ENCODE peak calls at places on chromosomes 7 and 10, in nine cellular contexts. One of them, this sample, is unnamed.

GRCh38 chr10:89391882-89392756 is at the start of gene IFIT1:
- DNase-seq in mesendoderm: peak; percentile 67
- DNase-seq in right cardiac atrium: no peak
- DNase-seq in MM.1S: peak; percentile 96
- DNase-seq in heart right ventricle: no peak
- DNase-seq in AG08395: peak; percentile 89
- DNase-seq in smooth muscle cell of the brain vasculature: peak; percentile 83
- DNase-seq in stimulated activated naive CD8-positive, alpha-beta T cell treated with anti-CD3 and anti-CD28 coated beads, Interleukin-15, Interleukin-2, amounts not matched to agents 100 U/mL and 50 U/mL, for 24 hours: peak; percentile 29
- DNase-seq in skeletal muscle cell: peak; percentile 78
- DNase-seq in this sample: peak; percentile 40

GRCh38 chr7:157010588-157011332 is at the start of gene MNX1:
- DNase-seq in MM.1S: peak; percentile 97
- DNase-seq in skeletal muscle cell: no peak
- DNase-seq in smooth muscle cell of the brain vasculature: no peak
- DNase-seq in heart right ventricle: peak; percentile 32
- DNase-seq in AG08395: no peak
- DNase-seq in stimulated activated naive CD8-positive, alpha-beta T cell treated with anti-CD3 and anti-CD28 coated beads, Interleukin-15, Interleukin-2, amounts not matched to agents 100 U/mL and 50 U/mL, for 24 hours: peak; percentile 56
- DNase-seq in right cardiac atrium: no peak
- DNase-seq in mesendoderm: peak; percentile 89
- DNase-seq in this sample: no peak

GRCh38 chr7:44964384-44964830 is 14.4 kb downstream of the MYO1G start:
- DNase-seq in AG08395: no peak
- DNase-seq in right cardiac atrium: no peak
- DNase-seq in heart right ventricle: no peak
- DNase-seq in skeletal muscle cell: no peak
- DNase-seq in mesendoderm: peak; percentile 57
- DNase-seq in smooth muscle cell of the brain vasculature: no peak
- DNase-seq in stimulated activated naive CD8-positive, alpha-beta T cell treated with anti-CD3 and anti-CD28 coated beads, Interleukin-15, Interleukin-2, amounts not matched to agents 100 U/mL and 50 U/mL, for 24 hours: no peak
- DNase-seq in MM.1S: no peak
- DNase-seq in this sample: no peak

GRCh38 chr10:127878474-127879055 is 14.2 kb downstream of the CLRN3 start:
- DNase-seq in smooth muscle cell of the brain vasculature: no peak
- DNase-seq in MM.1S: no peak
- DNase-seq in heart right ventricle: no peak
- DNase-seq in stimulated activated naive CD8-positive, alpha-beta T cell treated with anti-CD3 and anti-CD28 coated beads, Interleukin-15, Interleukin-2, amounts not matched to agents 100 U/mL and 50 U/mL, for 24 hours: no peak
- DNase-seq in AG08395: no peak
- DNase-seq in skeletal muscle cell: no peak
- DNase-seq in mesendoderm: no peak
- DNase-seq in right cardiac atrium: no peak
- DNase-seq in this sample: no peak

GRCh38 chr10:14712991-14713422 is 61.7 kb downstream of the FAM107B start:
- DNase-seq in skeletal muscle cell: no peak
- DNase-seq in AG08395: no peak
- DNase-seq in stimulated activated naive CD8-positive, alpha-beta T cell treated with anti-CD3 and anti-CD28 coated beads, Interleukin-15, Interleukin-2, amounts not matched to agents 100 U/mL and 50 U/mL, for 24 hours: no peak
- DNase-seq in heart right ventricle: no peak
- DNase-seq in mesendoderm: no peak
- DNase-seq in right cardiac atrium: no peak
- DNase-seq in MM.1S: no peak
- DNase-seq in smooth muscle cell of the brain vasculature: no peak
- DNase-seq in this sample: no peak

GRCh38 chr7:68547794-68548193 is 1050.5 kb upstream of the AUTS2 start:
- DNase-seq in smooth muscle cell of the brain vasculature: no peak
- DNase-seq in stimulated activated naive CD8-positive, alpha-beta T cell treated with anti-CD3 and anti-CD28 coated beads, Interleukin-15, Interleukin-2, amounts not matched to agents 100 U/mL and 50 U/mL, for 24 hours: no peak
- DNase-seq in AG08395: no peak
- DNase-seq in MM.1S: no peak
- DNase-seq in skeletal muscle cell: no peak
- DNase-seq in mesendoderm: no peak
- DNase-seq in right cardiac atrium: no peak
- DNase-seq in heart right ventricle: no peak
- DNase-seq in this sample: no peak

GRCh38 chr7:20777377-20778062 is 9.2 kb downstream of the SP8 start:
- DNase-seq in mesendoderm: peak; percentile 61
- DNase-seq in skeletal muscle cell: no peak
- DNase-seq in right cardiac atrium: no peak
- DNase-seq in smooth muscle cell of the brain vasculature: no peak
- DNase-seq in stimulated activated naive CD8-positive, alpha-beta T cell treated with anti-CD3 and anti-CD28 coated beads, Interleukin-15, Interleukin-2, amounts not matched to agents 100 U/mL and 50 U/mL, for 24 hours: no peak
- DNase-seq in heart right ventricle: no peak
- DNase-seq in AG08395: no peak
- DNase-seq in MM.1S: peak; percentile 9
- DNase-seq in this sample: no peak

GRCh38 chr7:128450409-128450808 is 5.3 kb upstream of the HILPDA start:
- DNase-seq in MM.1S: no peak
- DNase-seq in stimulated activated naive CD8-positive, alpha-beta T cell treated with anti-CD3 and anti-CD28 coated beads, Interleukin-15, Interleukin-2, amounts not matched to agents 100 U/mL and 50 U/mL, for 24 hours: no peak
- DNase-seq in smooth muscle cell of the brain vasculature: no peak
- DNase-seq in heart right ventricle: no peak
- DNase-seq in skeletal muscle cell: no peak
- DNase-seq in AG08395: no peak
- DNase-seq in right cardiac atrium: no peak
- DNase-seq in mesendoderm: no peak
- DNase-seq in this sample: no peak

GRCh38 chr7:4144801-4145470 is 537.2 kb upstream of the FOXK1 start:
- DNase-seq in smooth muscle cell of the brain vasculature: peak; percentile 68
- DNase-seq in AG08395: no peak
- DNase-seq in MM.1S: no peak
- DNase-seq in heart right ventricle: peak; percentile 37
- DNase-seq in mesendoderm: peak; percentile 46
- DNase-seq in right cardiac atrium: peak; percentile 70
- DNase-seq in stimulated activated naive CD8-positive, alpha-beta T cell treated with anti-CD3 and anti-CD28 coated beads, Interleukin-15, Interleukin-2, amounts not matched to agents 100 U/mL and 50 U/mL, for 24 hours: no peak
- DNase-seq in skeletal muscle cell: no peak
- DNase-seq in this sample: no peak

GRCh38 chr10:44261710-44262455 is 123.0 kb downstream of the CXCL12 start:
- DNase-seq in heart right ventricle: no peak
- DNase-seq in right cardiac atrium: peak; percentile 77
- DNase-seq in stimulated activated naive CD8-positive, alpha-beta T cell treated with anti-CD3 and anti-CD28 coated beads, Interleukin-15, Interleukin-2, amounts not matched to agents 100 U/mL and 50 U/mL, for 24 hours: no peak
- DNase-seq in smooth muscle cell of the brain vasculature: no peak
- DNase-seq in skeletal muscle cell: no peak
- DNase-seq in mesendoderm: no peak
- DNase-seq in MM.1S: no peak
- DNase-seq in AG08395: peak; percentile 70
- DNase-seq in this sample: no peak

GRCh38 chr7:3294432-3295100 is 6.5 kb upstream of the SDK1 start:
- DNase-seq in smooth muscle cell of the brain vasculature: no peak
- DNase-seq in stimulated activated naive CD8-positive, alpha-beta T cell treated with anti-CD3 and anti-CD28 coated beads, Interleukin-15, Interleukin-2, amounts not matched to agents 100 U/mL and 50 U/mL, for 24 hours: no peak
- DNase-seq in MM.1S: peak; percentile 68
- DNase-seq in skeletal muscle cell: no peak
- DNase-seq in mesendoderm: peak; percentile 11
- DNase-seq in AG08395: no peak
- DNase-seq in heart right ventricle: no peak
- DNase-seq in right cardiac atrium: no peak
- DNase-seq in this sample: no peak

GRCh38 chr7:42096681-42097637 is 140.1 kb downstream of the GLI3 start:
- DNase-seq in stimulated activated naive CD8-positive, alpha-beta T cell treated with anti-CD3 and anti-CD28 coated beads, Interleukin-15, Interleukin-2, amounts not matched to agents 100 U/mL and 50 U/mL, for 24 hours: no peak
- DNase-seq in AG08395: no peak
- DNase-seq in heart right ventricle: peak; percentile 61
- DNase-seq in skeletal muscle cell: no peak
- DNase-seq in MM.1S: no peak
- DNase-seq in right cardiac atrium: peak; percentile 87
- DNase-seq in mesendoderm: peak; percentile 80
- DNase-seq in smooth muscle cell of the brain vasculature: no peak
- DNase-seq in this sample: no peak

GRCh38 chr7:13144622-13145021 is 457.2 kb downstream of the ARL4A start:
- DNase-seq in heart right ventricle: no peak
- DNase-seq in AG08395: no peak
- DNase-seq in smooth muscle cell of the brain vasculature: peak; percentile 62
- DNase-seq in mesendoderm: no peak
- DNase-seq in skeletal muscle cell: peak; percentile 51
- DNase-seq in stimulated activated naive CD8-positive, alpha-beta T cell treated with anti-CD3 and anti-CD28 coated beads, Interleukin-15, Interleukin-2, amounts not matched to agents 100 U/mL and 50 U/mL, for 24 hours: no peak
- DNase-seq in right cardiac atrium: no peak
- DNase-seq in MM.1S: no peak
- DNase-seq in this sample: no peak

GRCh38 chr7:46080595-46081159 is 159.6 kb upstream of the IGFBP3 start:
- DNase-seq in mesendoderm: no peak
- DNase-seq in heart right ventricle: no peak
- DNase-seq in skeletal muscle cell: no peak
- DNase-seq in AG08395: peak; percentile 19
- DNase-seq in stimulated activated naive CD8-positive, alpha-beta T cell treated with anti-CD3 and anti-CD28 coated beads, Interleukin-15, Interleukin-2, amounts not matched to agents 100 U/mL and 50 U/mL, for 24 hours: no peak
- DNase-seq in right cardiac atrium: no peak
- DNase-seq in smooth muscle cell of the brain vasculature: no peak
- DNase-seq in MM.1S: no peak
- DNase-seq in this sample: no peak

GRCh38 chr10:102613286-102613685 is 31.0 kb upstream of the TRIM8 start:
- DNase-seq in skeletal muscle cell: no peak
- DNase-seq in smooth muscle cell of the brain vasculature: no peak
- DNase-seq in AG08395: no peak
- DNase-seq in MM.1S: no peak
- DNase-seq in mesendoderm: no peak
- DNase-seq in right cardiac atrium: peak; percentile 58
- DNase-seq in heart right ventricle: no peak
- DNase-seq in stimulated activated naive CD8-positive, alpha-beta T cell treated with anti-CD3 and anti-CD28 coated beads, Interleukin-15, Interleukin-2, amounts not matched to agents 100 U/mL and 50 U/mL, for 24 hours: no peak
- DNase-seq in this sample: no peak

GRCh38 chr7:134660961-134661376 is 14.3 kb downstream of the BPGM start:
- DNase-seq in MM.1S: no peak
- DNase-seq in mesendoderm: no peak
- DNase-seq in heart right ventricle: no peak
- DNase-seq in skeletal muscle cell: peak; percentile 23
- DNase-seq in stimulated activated naive CD8-positive, alpha-beta T cell treated with anti-CD3 and anti-CD28 coated beads, Interleukin-15, Interleukin-2, amounts not matched to agents 100 U/mL and 50 U/mL, for 24 hours: no peak
- DNase-seq in AG08395: peak; percentile 75
- DNase-seq in smooth muscle cell of the brain vasculature: no peak
- DNase-seq in right cardiac atrium: no peak
- DNase-seq in this sample: peak; percentile 46

GRCh38 chr10:649798-650690 is 39.4 kb downstream of the DIP2C start:
- DNase-seq in right cardiac atrium: peak; percentile 66
- DNase-seq in MM.1S: no peak
- DNase-seq in mesendoderm: no peak
- DNase-seq in skeletal muscle cell: no peak
- DNase-seq in AG08395: no peak
- DNase-seq in smooth muscle cell of the brain vasculature: no peak
- DNase-seq in stimulated activated naive CD8-positive, alpha-beta T cell treated with anti-CD3 and anti-CD28 coated beads, Interleukin-15, Interleukin-2, amounts not matched to agents 100 U/mL and 50 U/mL, for 24 hours: no peak
- DNase-seq in heart right ventricle: no peak
- DNase-seq in this sample: no peak

GRCh38 chr10:108465871-108466641 is 1301.5 kb upstream of the SORCS1 start:
- DNase-seq in MM.1S: no peak
- DNase-seq in heart right ventricle: peak; percentile 40
- DNase-seq in skeletal muscle cell: no peak
- DNase-seq in AG08395: peak; percentile 60
- DNase-seq in stimulated activated naive CD8-positive, alpha-beta T cell treated with anti-CD3 and anti-CD28 coated beads, Interleukin-15, Interleukin-2, amounts not matched to agents 100 U/mL and 50 U/mL, for 24 hours: peak; percentile 3
- DNase-seq in mesendoderm: peak; percentile 29
- DNase-seq in right cardiac atrium: peak; percentile 77
- DNase-seq in smooth muscle cell of the brain vasculature: no peak
- DNase-seq in this sample: no peak

GRCh38 chr7:30446266-30446665 is 32.3 kb downstream of the NOD1 start:
- DNase-seq in heart right ventricle: no peak
- DNase-seq in right cardiac atrium: no peak
- DNase-seq in mesendoderm: no peak
- DNase-seq in MM.1S: no peak
- DNase-seq in AG08395: no peak
- DNase-seq in stimulated activated naive CD8-positive, alpha-beta T cell treated with anti-CD3 and anti-CD28 coated beads, Interleukin-15, Interleukin-2, amounts not matched to agents 100 U/mL and 50 U/mL, for 24 hours: no peak
- DNase-seq in skeletal muscle cell: no peak
- DNase-seq in smooth muscle cell of the brain vasculature: no peak
- DNase-seq in this sample: no peak

GRCh38 chr7:47690902-47691558 is 109.1 kb upstream of the TNS3 start:
- DNase-seq in AG08395: peak; percentile 69
- DNase-seq in right cardiac atrium: no peak
- DNase-seq in mesendoderm: no peak
- DNase-seq in skeletal muscle cell: no peak
- DNase-seq in smooth muscle cell of the brain vasculature: peak; percentile 17
- DNase-seq in heart right ventricle: no peak
- DNase-seq in stimulated activated naive CD8-positive, alpha-beta T cell treated with anti-CD3 and anti-CD28 coated beads, Interleukin-15, Interleukin-2, amounts not matched to agents 100 U/mL and 50 U/mL, for 24 hours: no peak
- DNase-seq in MM.1S: no peak
- DNase-seq in this sample: no peak

GRCh38 chr10:7534480-7534852 is 123.6 kb upstream of the SFMBT2 start:
- DNase-seq in heart right ventricle: no peak
- DNase-seq in smooth muscle cell of the brain vasculature: no peak
- DNase-seq in MM.1S: no peak
- DNase-seq in stimulated activated naive CD8-positive, alpha-beta T cell treated with anti-CD3 and anti-CD28 coated beads, Interleukin-15, Interleukin-2, amounts not matched to agents 100 U/mL and 50 U/mL, for 24 hours: no peak
- DNase-seq in mesendoderm: no peak
- DNase-seq in AG08395: no peak
- DNase-seq in right cardiac atrium: no peak
- DNase-seq in skeletal muscle cell: no peak
- DNase-seq in this sample: no peak

GRCh38 chr7:140719711-140720110 is 23.2 kb downstream of the NDUFB2 start:
- DNase-seq in mesendoderm: no peak
- DNase-seq in heart right ventricle: no peak
- DNase-seq in stimulated activated naive CD8-positive, alpha-beta T cell treated with anti-CD3 and anti-CD28 coated beads, Interleukin-15, Interleukin-2, amounts not matched to agents 100 U/mL and 50 U/mL, for 24 hours: no peak
- DNase-seq in right cardiac atrium: no peak
- DNase-seq in AG08395: no peak
- DNase-seq in MM.1S: no peak
- DNase-seq in smooth muscle cell of the brain vasculature: no peak
- DNase-seq in skeletal muscle cell: no peak
- DNase-seq in this sample: peak; percentile 8

GRCh38 chr10:81026597-81026996 is 488.9 kb downstream of the SH2D4B start:
- DNase-seq in stimulated activated naive CD8-positive, alpha-beta T cell treated with anti-CD3 and anti-CD28 coated beads, Interleukin-15, Interleukin-2, amounts not matched to agents 100 U/mL and 50 U/mL, for 24 hours: no peak
- DNase-seq in right cardiac atrium: no peak
- DNase-seq in mesendoderm: no peak
- DNase-seq in AG08395: no peak
- DNase-seq in smooth muscle cell of the brain vasculature: no peak
- DNase-seq in MM.1S: no peak
- DNase-seq in heart right ventricle: no peak
- DNase-seq in skeletal muscle cell: peak; percentile 1
- DNase-seq in this sample: no peak

GRCh38 chr10:79082631-79083581 is 14.1 kb downstream of the ZMIZ1 start:
- DNase-seq in heart right ventricle: no peak
- DNase-seq in stimulated activated naive CD8-positive, alpha-beta T cell treated with anti-CD3 and anti-CD28 coated beads, Interleukin-15, Interleukin-2, amounts not matched to agents 100 U/mL and 50 U/mL, for 24 hours: no peak
- DNase-seq in skeletal muscle cell: no peak
- DNase-seq in right cardiac atrium: peak; percentile 65
- DNase-seq in mesendoderm: no peak
- DNase-seq in AG08395: no peak
- DNase-seq in smooth muscle cell of the brain vasculature: no peak
- DNase-seq in MM.1S: no peak
- DNase-seq in this sample: no peak

GRCh38 chr10:92298487-92298886 is 7.5 kb downstream of the MARCHF5 start:
- DNase-seq in smooth muscle cell of the brain vasculature: no peak
- DNase-seq in skeletal muscle cell: no peak
- DNase-seq in stimulated activated naive CD8-positive, alpha-beta T cell treated with anti-CD3 and anti-CD28 coated beads, Interleukin-15, Interleukin-2, amounts not matched to agents 100 U/mL and 50 U/mL, for 24 hours: no peak
- DNase-seq in AG08395: no peak
- DNase-seq in mesendoderm: no peak
- DNase-seq in right cardiac atrium: no peak
- DNase-seq in MM.1S: no peak
- DNase-seq in heart right ventricle: no peak
- DNase-seq in this sample: no peak

GRCh38 chr7:77727527-77727926 is 31.3 kb downstream of the RSBN1L start:
- DNase-seq in smooth muscle cell of the brain vasculature: no peak
- DNase-seq in heart right ventricle: no peak
- DNase-seq in right cardiac atrium: no peak
- DNase-seq in stimulated activated naive CD8-positive, alpha-beta T cell treated with anti-CD3 and anti-CD28 coated beads, Interleukin-15, Interleukin-2, amounts not matched to agents 100 U/mL and 50 U/mL, for 24 hours: no peak
- DNase-seq in MM.1S: no peak
- DNase-seq in mesendoderm: no peak
- DNase-seq in AG08395: no peak
- DNase-seq in skeletal muscle cell: no peak
- DNase-seq in this sample: no peak

GRCh38 chr10:127343831-127344230 is 147.4 kb upstream of the INSYN2A start:
- DNase-seq in stimulated activated naive CD8-positive, alpha-beta T cell treated with anti-CD3 and anti-CD28 coated beads, Interleukin-15, Interleukin-2, amounts not matched to agents 100 U/mL and 50 U/mL, for 24 hours: no peak
- DNase-seq in skeletal muscle cell: no peak
- DNase-seq in MM.1S: no peak
- DNase-seq in right cardiac atrium: no peak
- DNase-seq in smooth muscle cell of the brain vasculature: no peak
- DNase-seq in heart right ventricle: no peak
- DNase-seq in AG08395: peak; percentile 19
- DNase-seq in mesendoderm: no peak
- DNase-seq in this sample: no peak

GRCh38 chr10:37856881-37857286 is 526 bp downstream of the ZNF248 start:
- DNase-seq in smooth muscle cell of the brain vasculature: no peak
- DNase-seq in skeletal muscle cell: no peak
- DNase-seq in heart right ventricle: peak; percentile 18
- DNase-seq in right cardiac atrium: peak; percentile 51
- DNase-seq in AG08395: peak; percentile 25
- DNase-seq in MM.1S: peak; percentile 30
- DNase-seq in stimulated activated naive CD8-positive, alpha-beta T cell treated with anti-CD3 and anti-CD28 coated beads, Interleukin-15, Interleukin-2, amounts not matched to agents 100 U/mL and 50 U/mL, for 24 hours: peak; percentile 40
- DNase-seq in mesendoderm: peak; percentile 50
- DNase-seq in this sample: no peak

GRCh38 chr10:94238006-94238617 is 124.6 kb downstream of the NOC3L start:
- DNase-seq in mesendoderm: no peak
- DNase-seq in smooth muscle cell of the brain vasculature: no peak
- DNase-seq in skeletal muscle cell: no peak
- DNase-seq in MM.1S: no peak
- DNase-seq in stimulated activated naive CD8-positive, alpha-beta T cell treated with anti-CD3 and anti-CD28 coated beads, Interleukin-15, Interleukin-2, amounts not matched to agents 100 U/mL and 50 U/mL, for 24 hours: no peak
- DNase-seq in right cardiac atrium: no peak
- DNase-seq in AG08395: no peak
- DNase-seq in heart right ventricle: no peak
- DNase-seq in this sample: no peak

GRCh38 chr10:77904110-77904860 is 22.3 kb downstream of the DLG5 start:
- DNase-seq in mesendoderm: no peak
- DNase-seq in MM.1S: no peak
- DNase-seq in AG08395: no peak
- DNase-seq in stimulated activated naive CD8-positive, alpha-beta T cell treated with anti-CD3 and anti-CD28 coated beads, Interleukin-15, Interleukin-2, amounts not matched to agents 100 U/mL and 50 U/mL, for 24 hours: no peak
- DNase-seq in heart right ventricle: no peak
- DNase-seq in skeletal muscle cell: no peak
- DNase-seq in smooth muscle cell of the brain vasculature: no peak
- DNase-seq in right cardiac atrium: no peak
- DNase-seq in this sample: no peak

GRCh38 chr7:139075031-139075652 is 34.4 kb downstream of the ZC3HAV1 start:
- DNase-seq in right cardiac atrium: peak; percentile 76
- DNase-seq in mesendoderm: peak; percentile 85
- DNase-seq in heart right ventricle: peak; percentile 34
- DNase-seq in smooth muscle cell of the brain vasculature: peak; percentile 45
- DNase-seq in stimulated activated naive CD8-positive, alpha-beta T cell treated with anti-CD3 and anti-CD28 coated beads, Interleukin-15, Interleukin-2, amounts not matched to agents 100 U/mL and 50 U/mL, for 24 hours: peak; percentile 61
- DNase-seq in skeletal muscle cell: peak; percentile 34
- DNase-seq in MM.1S: peak; percentile 90
- DNase-seq in AG08395: peak; percentile 84
- DNase-seq in this sample: peak; percentile 32

This sample was measured in pulmonary artery endothelial cell.